ENCODE peak calls at places on chromosomes 5 and 9, in nine cellular contexts. J, Q, P, Y, L, Z, M, B and H are unnamed samples. For H3K4me1 and H3K9me2, the result is how much of the 10 kb centered on the place peaks cover.

GRCh38 chr5:79200573-79201183 is 35.3 kb upstream of the JMY start:
- DNase-seq in J (no peak), Q (no peak), P (no peak), Y (peak), L (peak), Z (peak), M (peak), B (peak), H (peak)

GRCh38 chr9:130770679-130771442 is 64.2 kb upstream of the ABL1 start:
- DNase-seq in J (peak), Q (peak), P (peak), Y (peak), L (peak), Z (peak), M (peak), B (peak), H (peak)

GRCh38 chr9:114662081-114662989 is 4.7 kb upstream of the TEX53 start:
- DNase-seq in J (peak), Q (peak), P (no peak), Y (peak), L (peak), Z (peak), M (peak), B (peak), H (peak)

GRCh38 chr5:136012041-136012804 is 16.6 kb upstream of the TGFBI start:
- DNase-seq in J (no peak), Q (no peak), P (no peak), Y (no peak), L (no peak), Z (peak), M (no peak), B (no peak), H (peak)

GRCh38 chr5:137218471-137218870 is 280.7 kb downstream of the SPOCK1 start:
- DNase-seq in J (peak), Q (no peak), P (no peak), Y (no peak), L (no peak), Z (peak), M (no peak), B (no peak), H (peak)

GRCh38 chr5:140106101-140106500 is 7.8 kb upstream of the PURA start:
- DNase-seq in J (no peak), Q (no peak), P (no peak), Y (no peak), L (no peak), Z (no peak), M (no peak), B (peak), H (peak)

GRCh38 chr9:92406506-92406905 is 2.1 kb upstream of the OGN start:
- DNase-seq in J (no peak), Q (no peak), P (no peak), Y (peak), L (no peak), Z (no peak), M (peak), B (peak), H (no peak)

GRCh38 chr9:113992994-113993393 is 85.1 kb downstream of the AMBP start:
- DNase-seq in J (no peak), Q (no peak), P (no peak), Y (no peak), L (no peak), Z (no peak), M (no peak), B (no peak), H (no peak)

GRCh38 chr5:147216552-147217154 is 18.2 kb upstream of the STK32A start:
- DNase-seq in J (no peak), Q (peak), P (no peak), Y (peak), L (no peak), Z (peak), M (peak), B (no peak), H (peak)

GRCh38 chr9:69012690-69013403 is 1.1 kb downstream of the PRKACG start:
- DNase-seq in J (no peak), Q (no peak), P (no peak), Y (no peak), L (no peak), Z (no peak), M (no peak), B (no peak), H (no peak)

GRCh38 chr9:4793412-4794005 is 765 bp downstream of the RCL1 start:
- DNase-seq in J (no peak), Q (no peak), P (no peak), Y (no peak), L (no peak), Z (no peak), M (no peak), B (no peak), H (no peak)

DNA sequence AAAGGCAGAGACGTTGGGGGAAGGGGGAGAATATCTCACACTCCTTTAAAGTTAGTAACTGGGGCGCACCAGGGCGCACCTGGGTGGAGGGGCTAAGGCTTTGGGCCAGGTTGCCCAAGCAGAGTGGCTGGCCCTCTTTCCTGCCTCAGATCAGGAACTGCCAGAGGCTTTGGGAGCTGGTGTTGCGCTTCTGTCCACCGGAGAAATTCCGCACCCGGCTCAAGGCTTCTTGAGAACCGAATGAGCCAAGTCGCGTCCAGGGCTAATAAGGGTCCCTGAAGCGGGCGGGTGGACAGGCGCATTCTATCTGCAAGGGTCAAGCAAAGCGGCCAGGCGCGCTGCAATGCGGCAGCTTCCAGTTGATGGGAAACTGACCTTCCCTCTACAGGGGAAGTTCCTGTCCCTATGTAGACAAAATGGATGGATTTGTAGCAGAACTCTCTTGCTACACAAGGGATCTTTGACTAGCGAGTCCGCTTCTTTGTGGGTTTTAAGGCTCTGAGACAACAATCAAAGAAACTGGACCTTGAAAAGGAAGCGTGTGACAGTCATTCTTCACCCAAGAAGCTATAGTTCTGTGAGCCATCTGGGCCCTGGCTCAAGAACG is 5.5 kb downstream of the PAX5 start:
- DNase-seq in J (no peak), Q (peak), P (no peak), Y (no peak), L (no peak), Z (no peak), M (no peak), B (peak), H (no peak)
- H3K4me1 ChIP-seq in J (under half), Q (half or more), P (under half), Y (under half), L (under half), Z (under half), M (under half), B (half or more), H (under half)

GRCh38 chr9:136311433-136312375 is 7.8 kb upstream of the CCDC187 start:
- DNase-seq in J (peak), Q (no peak), P (peak), Y (peak), L (no peak), Z (peak), M (peak), B (no peak), H (no peak)
- H3K9me2 ChIP-seq in J (under half), Q (under half), P (under half), Y (under half), L (under half), Z (under half), M (under half), B (under half), H (under half)

GRCh38 chr9:134420281-134420835 is 94.1 kb downstream of the RXRA start:
- DNase-seq in J (no peak), Q (no peak), P (no peak), Y (no peak), L (no peak), Z (no peak), M (no peak), B (no peak), H (no peak)

GRCh38 chr9:134418986-134419683 is 92.9 kb downstream of the RXRA start:
- DNase-seq in J (no peak), Q (no peak), P (no peak), Y (no peak), L (no peak), Z (no peak), M (no peak), B (no peak), H (no peak)

GRCh38 chr9:134419684-134420076 is 93.4 kb downstream of the RXRA start:
- DNase-seq in J (no peak), Q (peak), P (no peak), Y (no peak), L (peak), Z (peak), M (peak), B (no peak), H (peak)

GRCh38 chr9:134416385-134417022 is 90.2 kb downstream of the RXRA start:
- DNase-seq in J (no peak), Q (no peak), P (no peak), Y (no peak), L (no peak), Z (no peak), M (no peak), B (no peak), H (no peak)

DNA sequence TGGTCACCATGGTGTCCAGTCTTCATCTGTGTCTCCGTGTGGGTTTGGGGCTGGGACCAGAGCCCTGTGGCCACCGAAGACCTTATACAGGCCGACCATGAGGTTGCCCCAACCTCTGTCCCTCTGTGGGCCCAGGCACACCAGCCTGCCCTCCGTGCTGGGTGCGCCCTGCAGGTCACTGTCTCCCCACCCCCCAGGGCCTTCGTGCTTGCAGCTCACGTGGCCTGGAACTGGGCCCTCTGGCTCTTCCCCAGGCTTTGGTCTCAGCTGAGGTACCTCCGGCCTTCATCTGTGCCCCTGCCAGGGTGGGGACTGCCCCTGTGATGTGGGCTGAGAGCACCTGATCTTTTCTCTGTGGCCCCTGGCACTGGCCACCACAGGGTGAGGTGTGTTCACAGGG is 92.1 kb downstream of the RXRA start:
- DNase-seq in J (no peak), Q (no peak), P (no peak), Y (no peak), L (no peak), Z (no peak), M (no peak), B (no peak), H (no peak)
- H3K4me1 ChIP-seq in J (under half), Q (under half), P (under half), Y (under half), L (under half), Z (under half), M (under half), B (under half), H (under half)

DNA sequence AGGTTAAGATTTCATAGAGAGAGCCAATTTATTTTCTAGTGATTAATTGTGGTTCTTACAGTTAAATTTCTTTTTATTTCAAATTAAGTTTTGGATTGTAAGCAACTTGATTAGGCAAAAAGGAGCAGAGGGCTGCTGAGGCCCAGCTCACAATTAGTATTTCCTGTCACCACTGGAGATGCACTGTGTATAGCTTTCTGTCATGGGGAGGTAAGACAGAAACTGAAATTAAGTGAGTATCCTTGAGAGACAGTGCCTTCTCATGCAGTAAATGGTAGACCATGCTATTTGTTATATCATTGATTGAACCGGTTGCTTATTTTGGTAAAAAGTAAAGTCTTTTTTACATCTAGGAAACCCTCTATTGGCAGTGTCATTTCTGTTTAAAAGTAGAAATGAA is 190.7 kb downstream of the CCDC171 start:
- DNase-seq in J (no peak), Q (no peak), P (no peak), Y (peak), L (no peak), Z (no peak), M (no peak), B (no peak), H (no peak)
- H3K9me2 ChIP-seq in J (under half), Q (under half), P (under half), Y (under half), L (under half), Z (under half), M (under half), B (under half), H (under half)

GRCh38 chr5:3121813-3122212 is 370.3 kb upstream of the IRX2 start:
- DNase-seq in J (no peak), Q (no peak), P (no peak), Y (no peak), L (no peak), Z (no peak), M (no peak), B (no peak), H (no peak)
- H3K4me1 ChIP-seq in J (under half), Q (half or more), P (under half), Y (under half), L (under half), Z (under half), M (under half), B (under half), H (under half)

GRCh38 chr9:24518545-24518944 is 27.2 kb downstream of the IZUMO3 start:
- DNase-seq in J (no peak), Q (no peak), P (no peak), Y (no peak), L (no peak), Z (no peak), M (no peak), B (no peak), H (no peak)
- H3K9me2 ChIP-seq in J (under half), Q (under half), P (under half), Y (under half), L (under half), Z (under half), M (under half), B (under half), H (under half)

GRCh38 chr5:161685461-161685860 is at the start of gene GABRA6:
- DNase-seq in J (no peak), Q (no peak), P (no peak), Y (no peak), L (no peak), Z (no peak), M (no peak), B (no peak), H (no peak)
- H3K4me1 ChIP-seq in J (under half), Q (under half), P (under half), Y (under half), L (under half), Z (under half), M (under half), B (under half), H (under half)